ENCODE peak calls at places on chromosomes 3 and 15, in ten cellular contexts. S, I, T, B, E, D, V, Y, J and N are unnamed samples.
A peak's percentile ranks its signal among the peaks of the same experiment; 100 is the strongest.

GRCh38 chr15:57890351-57890750 is 175.2 kb downstream of the ALDH1A2 start:
- DNase-seq in S (no peak), I (no peak), T (no peak), B (no peak), E (no peak), D (no peak), V (no peak), Y (no peak), J (no peak), N (no peak)

GRCh38 chr3:184815046-184815930 is 3.3 kb downstream of the VPS8 start:
- DNase-seq in S (no peak), I (no peak), T (no peak), B (no peak), E (no peak), D (no peak), V (no peak), Y (no peak), J (no peak), N (no peak)

GRCh38 chr15:56763496-56763895 is 30.2 kb upstream of the ZNF280D start:
- DNase-seq in S (no peak), I (no peak), T (no peak), B (no peak), E (no peak), D (no peak), V (no peak), Y (no peak), J (no peak), N (no peak)

GRCh38 chr3:75337226-75337900 is 326.8 kb upstream of the FRG2C start:
- DNase-seq in S (no peak), I (no peak), T (no peak), B (no peak), E (no peak), D (no peak), V (no peak), Y (no peak), J (no peak), N (no peak)

GRCh38 chr3:104987859-104988258 is 378.9 kb upstream of the ALCAM start:
- DNase-seq in S (no peak), I (no peak), T (no peak), B (no peak), E (no peak), D (no peak), V (no peak), Y (no peak), J (no peak), N (no peak)

GRCh38 chr3:168030488-168031054 is 65.2 kb downstream of the GOLIM4 start:
- DNase-seq in S (no peak), I (no peak), T (no peak), B (no peak), E (no peak), D (no peak), V (no peak), Y (no peak), J (no peak), N (no peak)

GRCh38 chr3:105278688-105279087 is 88.0 kb upstream of the ALCAM start:
- DNase-seq in S (no peak), I (no peak), T (no peak), B (no peak), E (no peak), D (no peak), V (no peak), Y (no peak), J (no peak), N (no peak)

GRCh38 chr3:38566215-38566528 is 70.0 kb downstream of the EXOG start:
- DNase-seq in S (no peak), I (no peak), T (no peak), B (no peak), E (no peak), D (peak; percentile 48), V (no peak), Y (no peak), J (no peak), N (no peak)

GRCh38 chr3:48142316-48142870 is 45.8 kb downstream of the CDC25A start:
- DNase-seq in S (no peak), I (no peak), T (no peak), B (no peak), E (no peak), D (no peak), V (no peak), Y (no peak), J (no peak), N (no peak)

GRCh38 chr15:50675524-50676144 is 11.0 kb downstream of the TRPM7 start:
- DNase-seq in S (no peak), I (no peak), T (no peak), B (no peak), E (no peak), D (no peak), V (no peak), Y (no peak), J (no peak), N (no peak)

GRCh38 chr3:196569003-196569516 is 600 bp downstream of the FBXO45 start:
- DNase-seq in S (peak; percentile 22), I (peak; percentile 22), T (peak; percentile 20), B (peak; percentile 28), E (no peak), D (peak; percentile 90), V (peak; percentile 45), Y (peak; percentile 42), J (no peak), N (no peak)

GRCh38 chr15:41554915-41555314 is 4.1 kb upstream of the TYRO3 start:
- DNase-seq in S (no peak), I (no peak), T (no peak), B (no peak), E (no peak), D (peak; percentile 82), V (no peak), Y (no peak), J (no peak), N (no peak)

GRCh38 chr3:195441971-195442572 is 748 bp downstream of the ACAP2 start:
- DNase-seq in S (no peak), I (peak; percentile 19), T (peak; percentile 32), B (peak; percentile 19), E (peak; percentile 41), D (no peak), V (peak; percentile 47), Y (peak; percentile 14), J (peak; percentile 33), N (no peak)

GRCh38 chr15:43423793-43424192 is 52.9 kb downstream of the TUBGCP4 start:
- DNase-seq in S (no peak), I (no peak), T (no peak), B (no peak), E (no peak), D (no peak), V (no peak), Y (no peak), J (no peak), N (no peak)

GRCh38 chr15:76160426-76161152 is 100.8 kb downstream of the TMEM266 start:
- DNase-seq in S (no peak), I (no peak), T (no peak), B (no peak), E (no peak), D (no peak), V (no peak), Y (no peak), J (no peak), N (no peak)

GRCh38 chr3:185362850-185363661 is at the start of gene MAP3K13:
- DNase-seq in S (peak; percentile 75), I (peak; percentile 4), T (peak; percentile 82), B (peak; percentile 98), E (peak; percentile 60), D (peak; percentile 94), V (peak; percentile 87), Y (peak; percentile 40), J (peak; percentile 63), N (peak; percentile 97)

GRCh38 chr3:64074091-64074490 is 50.8 kb upstream of the PSMD6 start:
- DNase-seq in S (no peak), I (no peak), T (no peak), B (no peak), E (no peak), D (no peak), V (no peak), Y (no peak), J (no peak), N (no peak)

GRCh38 chr3:111723293-111723963 is 128.3 kb upstream of the ZBED2 start:
- DNase-seq in S (no peak), I (no peak), T (no peak), B (peak; percentile 48), E (no peak), D (no peak), V (no peak), Y (no peak), J (no peak), N (no peak)

GRCh38 chr3:10933958-10934481 is 58.5 kb upstream of the SLC6A1 start:
- DNase-seq in S (no peak), I (no peak), T (no peak), B (no peak), E (no peak), D (no peak), V (no peak), Y (no peak), J (no peak), N (no peak)

GRCh38 chr3:126442849-126443229 is 32.9 kb downstream of the ZXDC start:
- DNase-seq in S (no peak), I (no peak), T (no peak), B (no peak), E (no peak), D (no peak), V (no peak), Y (no peak), J (no peak), N (peak; percentile 7)

GRCh38 chr15:66862111-66862815 is 160.2 kb downstream of the SMAD6 start:
- DNase-seq in S (no peak), I (no peak), T (no peak), B (no peak), E (no peak), D (no peak), V (no peak), Y (no peak), J (no peak), N (no peak)

GRCh38 chr15:83656192-83656591 is 2.3 kb downstream of the ADAMTSL3 start:
- DNase-seq in S (no peak), I (no peak), T (no peak), B (no peak), E (no peak), D (no peak), V (no peak), Y (no peak), J (no peak), N (no peak)

GRCh38 chr15:72770673-72771328 is 12.8 kb downstream of the ADPGK start:
- DNase-seq in S (no peak), I (no peak), T (no peak), B (no peak), E (no peak), D (no peak), V (no peak), Y (no peak), J (no peak), N (no peak)

GRCh38 chr15:71752604-71753289 is 57.6 kb upstream of the NR2E3 start:
- DNase-seq in S (no peak), I (no peak), T (no peak), B (no peak), E (peak; percentile 44), D (no peak), V (peak; percentile 44), Y (no peak), J (no peak), N (peak; percentile 75)

GRCh38 chr3:54817628-54818027 is 110.2 kb downstream of the LRTM1 start:
- DNase-seq in S (no peak), I (no peak), T (no peak), B (no peak), E (no peak), D (no peak), V (no peak), Y (no peak), J (no peak), N (no peak)

GRCh38 chr15:99966815-99967214 is 233.6 kb upstream of the LYSMD4 start:
- DNase-seq in S (no peak), I (no peak), T (no peak), B (no peak), E (no peak), D (no peak), V (no peak), Y (no peak), J (no peak), N (no peak)